ENCODE peak calls at places on chromosomes 2 and 18, in ten cellular contexts. A is IMR-90; V is sigmoid colon; U is adipocyte; K is Karpas-422; P is GM23248; H is effector memory CD4-positive, alpha-beta T cell; S is HCT116; N is Panc1; R is right lobe of liver. G is an unnamed sample.

GRCh38 chr18:28834889-28835288 is 658.0 kb upstream of the CDH2 start:
- DNase-seq in A (peak; percentile 57), V (no peak), U (peak; percentile 88), K (no peak), P (peak; percentile 86), H (no peak), S (no peak), N (peak; percentile 43), R (no peak), G (peak; percentile 31)

GRCh38 chr2:233083782-233084181 is 23.6 kb downstream of the INPP5D start:
- DNase-seq in A (no peak), V (no peak), U (no peak), K (no peak), P (no peak), H (no peak), S (no peak), N (no peak), R (no peak), G (no peak)

GRCh38 chr2:47334356-47335136 is 68.4 kb upstream of the MSH2 start:
- DNase-seq in A (no peak), V (no peak), U (no peak), K (no peak), P (no peak), H (no peak), S (no peak), N (no peak), R (no peak), G (no peak)

GRCh38 chr18:23578891-23579653 is 7.2 kb downstream of the NPC1 start:
- DNase-seq in A (peak; percentile 49), V (no peak), U (peak; percentile 48), K (no peak), P (peak; percentile 71), H (no peak), S (no peak), N (no peak), R (no peak), G (no peak)

GRCh38 chr18:58556333-58557012 is 72.4 kb downstream of the ALPK2 start:
- DNase-seq in A (no peak), V (no peak), U (no peak), K (no peak), P (no peak), H (no peak), S (no peak), N (no peak), R (no peak), G (no peak)

GRCh38 chr2:7053650-7054262 is 136.5 kb downstream of the RNF144A start:
- DNase-seq in A (no peak), V (peak; percentile 68), U (no peak), K (no peak), P (no peak), H (no peak), S (no peak), N (no peak), R (no peak), G (no peak)

GRCh38 chr2:156947261-156947660 is 310.2 kb upstream of the GALNT5 start:
- DNase-seq in A (peak; percentile 60), V (no peak), U (no peak), K (no peak), P (peak; percentile 36), H (no peak), S (no peak), N (no peak), R (no peak), G (no peak)

GRCh38 chr2:222743263-222743865 is 71.9 kb downstream of the MOGAT1 start:
- DNase-seq in A (no peak), V (no peak), U (no peak), K (no peak), P (no peak), H (no peak), S (no peak), N (no peak), R (no peak), G (no peak)

GRCh38 chr2:6526093-6526824 is 339.4 kb downstream of the CMPK2 start:
- DNase-seq in A (no peak), V (no peak), U (no peak), K (peak; percentile 85), P (no peak), H (no peak), S (peak; percentile 13), N (no peak), R (no peak), G (no peak)

GRCh38 chr2:214077727-214078126 is 333.1 kb upstream of the VWC2L start:
- DNase-seq in A (no peak), V (no peak), U (no peak), K (no peak), P (peak; percentile 5), H (no peak), S (no peak), N (no peak), R (no peak), G (no peak)

GRCh38 chr2:15913146-15913545 is 27.2 kb upstream of the MYCN start:
- DNase-seq in A (no peak), V (no peak), U (no peak), K (no peak), P (no peak), H (no peak), S (no peak), N (no peak), R (no peak), G (no peak)

GRCh38 chr2:104545055-104545454 is 308.9 kb upstream of the POU3F3 start:
- DNase-seq in A (no peak), V (no peak), U (no peak), K (no peak), P (no peak), H (no peak), S (no peak), N (no peak), R (no peak), G (no peak)

GRCh38 chr2:181076666-181077065 is 96.3 kb downstream of the UBE2E3 start:
- DNase-seq in A (no peak), V (no peak), U (peak; percentile 20), K (no peak), P (no peak), H (no peak), S (no peak), N (no peak), R (no peak), G (no peak)

GRCh38 chr2:200177971-200178911 is 128.3 kb upstream of the SPATS2L start:
- DNase-seq in A (peak; percentile 71), V (no peak), U (peak; percentile 22), K (no peak), P (peak; percentile 49), H (no peak), S (no peak), N (no peak), R (no peak), G (peak; percentile 81)

GRCh38 chr2:195038158-195038557 is 618.9 kb upstream of the SLC39A10 start:
- DNase-seq in A (no peak), V (no peak), U (peak; percentile 11), K (no peak), P (no peak), H (no peak), S (no peak), N (no peak), R (no peak), G (no peak)

GRCh38 chr2:86074811-86075210 is 30.9 kb downstream of the POLR1A start:
- DNase-seq in A (no peak), V (no peak), U (no peak), K (no peak), P (no peak), H (no peak), S (no peak), N (no peak), R (no peak), G (no peak)
- H3K4me3 ChIP-seq in A (no peak overlapping the region), V (no peak overlapping the region), U (no peak overlapping the region), K (no peak overlapping the region), P (no peak overlapping the region), H (no peak overlapping the region), S (no peak overlapping the region), N (no peak overlapping the region), R (no peak overlapping the region), G (no peak overlapping the region)

DNA sequence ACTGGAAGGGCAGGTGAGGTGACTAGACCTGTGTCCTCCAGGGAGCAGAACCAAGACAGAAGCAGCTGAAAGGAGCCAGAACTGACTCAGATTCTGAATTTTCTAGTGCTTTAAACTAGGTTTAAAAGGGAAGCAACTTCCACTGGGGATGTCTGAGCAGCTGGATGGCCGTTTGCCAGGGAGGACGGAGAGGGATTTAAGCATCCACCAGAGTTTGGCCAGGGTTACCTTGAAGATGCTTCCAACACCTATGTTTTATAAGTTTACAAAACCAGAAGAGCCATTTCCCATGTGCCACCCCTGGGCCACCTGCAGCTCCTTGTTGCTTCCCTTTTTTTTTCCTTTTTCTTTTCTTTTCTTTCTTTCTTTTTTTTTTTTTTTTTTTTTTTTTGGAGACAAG is 48.6 kb upstream of the RBM44 start:
- DNase-seq in A (no peak), V (no peak), U (no peak), K (no peak), P (no peak), H (no peak), S (no peak), N (no peak), R (no peak), G (no peak)
- H3K36me3 ChIP-seq in A (peaks cover 44% of the 10 kb centered on the region), V (peaks cover 4% of the 10 kb centered on the region), U (peaks cover 58% of the 10 kb centered on the region), K (no peaks in the 10 kb centered on the region), P (peaks cover 50% of the 10 kb centered on the region), H (peaks cover 70% of the 10 kb centered on the region), S (peaks cover 23% of the 10 kb centered on the region), N (peaks cover 18% of the 10 kb centered on the region), R (no peaks in the 10 kb centered on the region), G (peaks cover 32% of the 10 kb centered on the region)

DNA sequence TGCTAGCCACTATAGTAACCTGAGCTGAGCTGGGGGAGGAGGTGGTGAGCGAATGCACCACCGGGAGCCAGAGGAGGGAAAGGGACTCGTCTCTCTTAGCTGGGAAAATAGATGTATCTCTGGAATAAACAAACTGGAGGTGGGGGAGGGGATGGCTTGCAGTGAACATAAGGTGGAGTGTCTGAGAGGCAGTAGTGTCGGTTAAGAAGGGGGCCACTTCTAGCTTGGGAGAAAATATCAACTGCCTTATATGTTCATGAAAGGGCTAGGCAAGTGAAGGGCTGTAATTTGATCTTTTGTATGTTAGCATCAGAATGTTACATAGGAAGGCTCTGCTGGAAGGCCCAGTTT is 2.2 kb downstream of the SETBP1 start:
- DNase-seq in A (no peak), V (peak; percentile 82), U (peak; percentile 51), K (no peak), P (no peak), H (no peak), S (no peak), N (no peak), R (no peak), G (no peak)
- H3K4me3 ChIP-seq in A (no peak overlapping the region), V (peak overlapping the region; percentile 64), U (peak overlapping the region; percentile 91), K (no peak overlapping the region), P (peak overlapping the region; percentile 91), H (no peak overlapping the region), S (no peak overlapping the region), N (no peak overlapping the region), R (no peak overlapping the region), G (no peak overlapping the region)

GRCh38 chr2:27306136-27306535 is 2.1 kb downstream of the UCN start:
- DNase-seq in A (no peak), V (no peak), U (no peak), K (no peak), P (no peak), H (no peak), S (no peak), N (no peak), R (no peak), G (no peak)
- H3K36me3 ChIP-seq in A (peaks cover 8% of the 10 kb centered on the region), V (no peaks in the 10 kb centered on the region), U (peaks cover 6% of the 10 kb centered on the region), K (no peaks in the 10 kb centered on the region), P (no peaks in the 10 kb centered on the region), H (no peaks in the 10 kb centered on the region), S (no peaks in the 10 kb centered on the region), N (no peaks in the 10 kb centered on the region), R (no peaks in the 10 kb centered on the region), G (no peaks in the 10 kb centered on the region)

G was measured in MG63.